ENCODE peak calls at places on chromosomes 1 and 21, in eight cellular contexts. M is cardiac muscle cell, S is RWPE1, V is NB4, R is neural progenitor cell, J is BE2C, I is gastrocnemius medialis, D is dorsolateral prefrontal cortex. K is an unnamed sample.

GRCh38 chr1:153532161-153532560 is 3.6 kb downstream of the S100A6 start:
- DNase-seq in S (no peak), J (no peak), D (no peak), V (peak), R (no peak), I (no peak), M (no peak), K (no peak)

GRCh38 chr1:199868777-199869176 is 158.7 kb upstream of the NR5A2 start:
- DNase-seq in I (no peak), S (peak), M (no peak), R (no peak), V (no peak), J (no peak), D (no peak), K (no peak)

GRCh38 chr21:33608559-33608958 is 20.1 kb upstream of the DONSON start:
- DNase-seq in R (no peak), V (no peak), I (no peak), D (no peak), J (no peak), S (no peak), M (peak), K (no peak)

GRCh38 chr1:2479618-2480017 is 3.5 kb downstream of the PLCH2 start:
- DNase-seq in S (no peak), M (no peak), V (no peak), I (no peak), D (no peak), R (no peak), J (no peak), K (no peak)

GRCh38 chr1:3905266-3905952 is 5.3 kb upstream of the C1orf174 start:
- DNase-seq in D (no peak), I (no peak), V (no peak), S (no peak), M (no peak), R (no peak), J (no peak), K (no peak)

GRCh38 chr1:23613191-23614126 is 54.2 kb upstream of the ID3 start:
- DNase-seq in V (no peak), R (no peak), M (no peak), S (no peak), I (no peak), D (no peak), J (no peak), K (no peak)

GRCh38 chr1:201022178-201022823 is 1.2 kb downstream of the KIF21B start:
- DNase-seq in I (no peak), M (no peak), D (no peak), S (no peak), R (no peak), V (no peak), J (no peak), K (no peak)

GRCh38 chr1:108570128-108570527 is 10.2 kb downstream of the EEIG2 start:
- DNase-seq in M (peak), R (peak), V (peak), I (no peak), J (peak), S (peak), D (no peak), K (no peak)

GRCh38 chr1:59506952-59507351 is 210.1 kb downstream of the FGGY start:
- DNase-seq in M (peak), R (no peak), I (peak), S (no peak), J (no peak), V (peak), D (no peak), K (no peak)

GRCh38 chr1:84939151-84939550 is 46.1 kb upstream of the LPAR3 start:
- DNase-seq in D (no peak), S (no peak), I (no peak), V (no peak), R (no peak), J (no peak), M (peak), K (no peak)

GRCh38 chr1:58664881-58665280 is 35.0 kb downstream of the MYSM1 start:
- DNase-seq in M (no peak), J (no peak), S (no peak), V (no peak), I (no peak), D (no peak), R (no peak), K (no peak)

GRCh38 chr1:218476385-218476784 is 131.2 kb downstream of the TGFB2 start:
- DNase-seq in I (no peak), S (peak), R (no peak), D (no peak), V (no peak), J (no peak), M (peak), K (no peak)

GRCh38 chr1:181497870-181498269 is 14.6 kb downstream of the CACNA1E start:
- DNase-seq in S (no peak), D (no peak), V (no peak), J (no peak), R (no peak), I (no peak), M (no peak), K (no peak)
- TF ChIP-seq CTCF in S (no peak), D (no peak), V (no peak), J (peak), R (no peak), I (no peak), M (no peak), K (no peak)

DNA sequence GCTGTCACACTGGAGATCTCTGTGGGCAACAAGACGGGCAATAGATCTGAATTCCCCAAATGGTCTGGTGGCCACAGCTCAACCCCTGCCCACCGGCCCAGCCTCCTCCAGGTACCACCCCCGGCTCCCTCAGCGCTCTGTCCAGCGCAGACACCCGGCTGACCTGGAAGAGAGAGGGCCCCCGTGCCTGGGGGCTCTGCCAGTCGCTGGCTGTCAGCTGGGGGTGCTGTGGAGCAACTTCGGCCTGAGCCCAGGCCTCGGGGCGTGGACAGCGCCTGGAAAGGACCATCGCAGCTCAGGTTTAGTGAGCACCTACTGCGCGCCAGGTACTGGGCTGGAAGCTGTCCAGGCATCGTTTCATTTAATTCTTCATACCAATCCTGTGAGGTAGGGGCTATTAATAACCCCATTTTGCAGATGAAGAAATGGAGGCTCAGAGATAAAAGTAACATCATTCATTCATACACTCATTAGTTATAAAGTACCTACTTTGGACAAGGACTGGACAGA is 51.0 kb downstream of the AHDC1 start:
- DNase-seq in I (no peak), S (no peak), D (no peak), V (no peak), J (no peak), M (no peak), R (no peak), K (no peak)
- TF ChIP-seq CTCF in I (no peak), S (no peak), D (no peak), V (no peak), J (no peak), M (no peak), R (no peak), K (no peak)

GRCh38 chr21:37119421-37120218 is 46.6 kb downstream of the TTC3 start:
- DNase-seq in J (no peak), S (no peak), M (peak), D (no peak), R (peak), I (no peak), V (peak), K (peak)
- TF ChIP-seq CTCF in J (peak), S (no peak), M (peak), D (no peak), R (peak), I (no peak), V (no peak), K (peak)

DNA sequence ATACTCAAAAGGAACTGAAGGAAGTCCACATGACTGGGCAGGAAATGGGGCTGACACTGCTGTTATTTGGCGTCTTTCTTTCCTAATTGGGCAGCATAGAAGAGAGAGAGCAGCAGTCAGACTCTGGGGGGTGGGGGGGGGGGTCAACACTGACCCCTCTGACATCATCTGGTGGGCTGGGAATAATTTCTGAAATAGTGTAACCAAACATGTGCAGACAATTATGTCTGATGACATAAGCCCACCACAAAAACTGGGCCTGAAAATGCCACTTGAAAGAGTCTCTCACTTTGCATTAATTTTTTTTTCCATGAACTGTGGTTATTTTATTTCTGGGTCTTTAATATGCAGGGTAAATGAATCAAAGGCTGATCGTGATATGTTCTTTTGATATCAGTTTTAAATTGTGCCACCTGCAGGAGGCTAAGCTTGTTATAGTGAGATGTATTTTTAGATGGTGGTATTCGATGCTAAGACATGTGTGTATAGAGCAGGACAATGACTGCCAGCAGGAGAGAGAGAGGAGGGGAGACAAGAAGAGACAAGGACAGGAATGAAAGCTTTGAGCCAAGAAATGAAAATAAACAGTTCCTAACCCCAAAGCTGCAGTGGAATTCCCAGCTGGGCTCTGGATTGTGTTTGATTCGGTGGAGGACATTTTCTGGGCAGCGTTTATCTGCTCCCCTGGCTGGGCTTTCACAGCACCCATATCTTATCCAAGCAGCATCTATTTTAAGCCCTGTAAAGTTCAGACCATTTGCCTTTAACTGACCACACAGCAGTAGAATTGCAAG is 264.7 kb downstream of the PBX1 start:
- DNase-seq in I (no peak), M (peak), V (no peak), R (peak), D (no peak), S (no peak), J (no peak), K (no peak)
- TF ChIP-seq CTCF in I (peak), M (no peak), V (no peak), R (no peak), D (no peak), S (no peak), J (no peak), K (no peak)

DNA sequence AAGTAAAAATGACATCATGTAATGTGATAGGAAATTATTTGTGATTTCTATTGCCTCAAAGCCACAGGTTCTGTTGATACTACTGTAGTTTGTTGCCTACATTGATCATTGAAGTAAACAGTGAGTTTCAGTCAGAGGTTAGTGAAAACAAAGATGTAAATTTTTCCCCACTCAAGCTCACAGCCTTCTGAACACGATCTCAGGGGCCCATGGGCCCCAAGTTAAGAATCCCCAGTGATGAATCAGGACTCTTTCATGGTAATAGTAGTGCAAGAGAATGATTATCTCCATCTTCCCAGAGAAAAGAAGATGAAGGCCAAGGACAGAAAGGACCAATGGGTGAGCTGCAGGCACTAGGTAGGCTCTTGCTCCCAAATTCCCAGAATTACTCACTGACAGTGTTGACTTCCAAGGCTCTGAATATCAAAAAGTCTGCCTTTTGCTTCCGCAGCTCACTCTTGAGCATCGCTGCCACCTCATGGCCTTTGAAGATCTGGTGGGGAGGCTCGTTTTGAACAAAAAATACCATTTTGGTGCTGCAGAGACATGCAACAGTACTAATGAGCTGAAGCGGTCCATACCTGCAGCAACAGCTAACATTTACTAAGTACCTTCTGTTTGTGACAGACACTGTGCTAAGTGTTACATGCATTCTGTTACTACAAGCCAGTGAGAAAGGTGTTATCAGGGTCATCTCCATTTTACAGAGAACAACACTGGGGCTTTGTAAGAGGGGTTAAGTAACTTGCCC is 113.3 kb downstream of the KIAA0319L start:
- DNase-seq in I (no peak), V (no peak), S (no peak), R (peak), D (no peak), M (peak), J (no peak), K (no peak)
- TF ChIP-seq CTCF in I (no peak), V (peak), S (no peak), R (peak), D (no peak), M (peak), J (peak), K (no peak)

DNA sequence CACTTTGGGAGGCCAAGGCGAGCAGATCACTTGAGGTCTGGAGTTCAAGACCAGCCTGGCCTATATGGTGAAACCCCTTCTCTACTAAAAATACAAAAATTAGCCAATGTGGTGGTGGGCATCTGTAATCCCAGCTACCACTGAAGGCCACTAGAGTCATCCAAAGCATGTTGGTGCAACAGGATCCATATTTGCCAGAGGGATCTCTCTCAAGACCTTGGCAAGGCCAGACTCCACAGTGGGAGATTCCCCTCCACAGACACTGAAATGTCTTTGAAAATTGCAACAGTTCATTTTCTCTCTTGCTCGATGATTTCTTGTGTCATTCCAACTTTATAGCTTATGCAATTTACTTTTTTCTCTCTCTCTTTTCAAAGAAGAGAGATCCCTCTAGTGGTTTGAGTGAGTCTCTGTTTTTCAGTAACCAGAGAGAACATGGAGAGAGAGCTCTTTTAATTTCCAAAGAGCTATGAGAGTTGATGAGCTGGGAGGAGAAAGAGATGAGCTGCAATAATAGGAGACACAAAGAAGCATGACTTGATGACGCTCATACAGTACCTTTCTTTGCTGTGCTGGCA is 176.8 kb upstream of the USP25 start:
- DNase-seq in R (no peak), M (peak), J (no peak), I (no peak), D (no peak), V (peak), S (peak), K (no peak)
- TF ChIP-seq CTCF in R (peak), M (peak), J (peak), I (no peak), D (peak), V (no peak), S (peak), K (peak)

K was measured in nephron progenitor cell.